ENCODE peak calls at places on chromosomes 1 and 21, in ten cellular contexts. K is breast epithelium; S is gastrocnemius medialis; O is fibroblast of lung; L is A549; Z is CD8-positive, alpha-beta T cell; M is HAP-1; J is esophagus squamous epithelium; G is uterus; F is IMR-90. V is an unnamed sample. For H3K4me1, the result is how much of the 10 kb centered on the place peaks cover.

GRCh38 chr1:107896946-107897345 is 68.0 kb downstream of the VAV3 start:
- DNase-seq in K (no peak), S (no peak), O (no peak), L (no peak), Z (no peak), M (no peak), J (no peak), G (no peak), F (no peak), V (no peak)

GRCh38 chr1:58824753-58825389 is 41.0 kb upstream of the JUN start:
- DNase-seq in K (no peak), S (no peak), O (no peak), L (no peak), Z (no peak), M (no peak), J (no peak), G (peak), F (no peak), V (no peak)

GRCh38 chr1:64059556-64059955 is 143.9 kb upstream of the UBE2U start:
- DNase-seq in K (no peak), S (no peak), O (no peak), L (no peak), Z (no peak), M (no peak), J (no peak), G (no peak), F (no peak), V (no peak)

GRCh38 chr1:152811050-152811449 is 721 bp upstream of the LCE1B start:
- DNase-seq in K (no peak), S (no peak), O (no peak), L (no peak), Z (no peak), M (no peak), J (no peak), G (no peak), F (no peak), V (no peak)

GRCh38 chr1:159869173-159869572 is 6.7 kb upstream of the VSIG8 start:
- DNase-seq in K (no peak), S (no peak), O (peak), L (no peak), Z (no peak), M (no peak), J (no peak), G (no peak), F (peak), V (no peak)

GRCh38 chr1:203612932-203613682 is 13.5 kb upstream of the ATP2B4 start:
- DNase-seq in K (no peak), S (no peak), O (no peak), L (no peak), Z (no peak), M (no peak), J (no peak), G (no peak), F (peak), V (no peak)

GRCh38 chr1:43367026-43367903 is 546 bp downstream of the ELOVL1 start:
- DNase-seq in K (no peak), S (no peak), O (no peak), L (peak), Z (peak), M (peak), J (no peak), G (no peak), F (no peak), V (no peak)

GRCh38 chr1:198893763-198894444 is 255.1 kb downstream of the PTPRC start:
- DNase-seq in K (no peak), S (no peak), O (no peak), L (no peak), Z (no peak), M (no peak), J (no peak), G (no peak), F (no peak), V (no peak)

GRCh38 chr21:40052276-40052675 is 185.0 kb downstream of the PCP4 start:
- DNase-seq in K (no peak), S (no peak), O (no peak), L (no peak), Z (no peak), M (no peak), J (no peak), G (no peak), F (no peak), V (no peak)

GRCh38 chr1:12437629-12438028 is 180.4 kb downstream of the DHRS3 start:
- DNase-seq in K (no peak), S (no peak), O (no peak), L (no peak), Z (no peak), M (no peak), J (no peak), G (no peak), F (no peak), V (no peak)

GRCh38 chr1:31811605-31812004 is 4.2 kb downstream of the SPOCD1 start:
- DNase-seq in K (no peak), S (no peak), O (peak), L (no peak), Z (no peak), M (peak), J (no peak), G (no peak), F (peak), V (no peak)

GRCh38 chr1:156747737-156748669 is 3.5 kb downstream of the HDGF start:
- DNase-seq in K (no peak), S (peak), O (no peak), L (no peak), Z (no peak), M (no peak), J (no peak), G (no peak), F (no peak), V (no peak)

GRCh38 chr1:156746716-156747631 is 4.5 kb downstream of the HDGF start:
- DNase-seq in K (peak), S (peak), O (peak), L (peak), Z (peak), M (peak), J (no peak), G (peak), F (peak), V (peak)

GRCh38 chr1:156744786-156745419 is 4.0 kb upstream of the MRPL24 start:
- DNase-seq in K (no peak), S (no peak), O (no peak), L (no peak), Z (no peak), M (no peak), J (no peak), G (no peak), F (no peak), V (no peak)

GRCh38 chr1:156744344-156744743 is 3.5 kb upstream of the MRPL24 start:
- DNase-seq in K (no peak), S (no peak), O (no peak), L (no peak), Z (no peak), M (no peak), J (no peak), G (no peak), F (no peak), V (no peak)

DNA sequence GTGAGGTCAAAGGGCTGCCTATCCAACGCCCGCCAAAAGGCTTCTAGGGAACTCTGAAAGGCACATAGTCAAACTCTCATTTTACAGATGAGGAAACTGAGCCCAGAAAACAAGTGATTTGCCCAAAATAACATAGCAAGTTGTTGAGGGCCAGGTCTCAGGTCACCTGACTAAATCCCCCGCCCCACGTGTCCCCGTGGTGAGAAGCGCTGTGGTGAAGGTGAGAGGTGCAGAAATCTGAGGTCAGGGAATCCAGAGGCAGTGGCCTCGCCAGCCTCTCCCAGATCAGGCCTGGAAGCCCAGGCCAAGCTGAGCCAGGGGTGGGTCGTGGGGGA is 5.1 kb downstream of the HDGF start:
- DNase-seq in K (no peak), S (no peak), O (no peak), L (no peak), Z (no peak), M (no peak), J (no peak), G (no peak), F (no peak), V (no peak)
- H3K4me1 ChIP-seq in K (under half), S (half or more), O (under half), L (half or more), Z (half or more), M (under half), J (half or more), G (under half), F (under half), V (under half)

GRCh38 chr21:46289655-46290178 is 3.6 kb downstream of the YBEY start:
- DNase-seq in K (no peak), S (no peak), O (no peak), L (no peak), Z (no peak), M (no peak), J (no peak), G (no peak), F (no peak), V (no peak)

GRCh38 chr21:46285761-46286667 is at the start of gene YBEY:
- DNase-seq in K (peak), S (peak), O (peak), L (peak), Z (peak), M (peak), J (peak), G (peak), F (peak), V (peak)

GRCh38 chr21:46285206-46285661 is at the start of gene MCM3AP:
- DNase-seq in K (no peak), S (no peak), O (no peak), L (no peak), Z (no peak), M (no peak), J (no peak), G (no peak), F (no peak), V (no peak)

GRCh38 chr21:46286668-46286982 is 483 bp downstream of the YBEY start:
- DNase-seq in K (no peak), S (no peak), O (no peak), L (no peak), Z (no peak), M (no peak), J (no peak), G (no peak), F (no peak), V (no peak)

GRCh38 chr21:46287541-46287940 is 1.4 kb downstream of the YBEY start:
- DNase-seq in K (no peak), S (no peak), O (no peak), L (no peak), Z (no peak), M (no peak), J (no peak), G (no peak), F (no peak), V (no peak)
- H3K4me3 ChIP-seq in K (no peak), S (peak), O (peak), L (no peak), Z (no peak), M (peak), J (no peak), G (no peak), F (no peak), V (no peak)

GRCh38 chr1:9374748-9375345 is 82.2 kb downstream of the SPSB1 start:
- DNase-seq in K (no peak), S (no peak), O (no peak), L (no peak), Z (no peak), M (no peak), J (no peak), G (no peak), F (no peak), V (no peak)
- H3K4me1 ChIP-seq in K (under half), S (under half), O (under half), L (under half), Z (under half), M (under half), J (half or more), G (under half), F (under half), V (half or more)

DNA sequence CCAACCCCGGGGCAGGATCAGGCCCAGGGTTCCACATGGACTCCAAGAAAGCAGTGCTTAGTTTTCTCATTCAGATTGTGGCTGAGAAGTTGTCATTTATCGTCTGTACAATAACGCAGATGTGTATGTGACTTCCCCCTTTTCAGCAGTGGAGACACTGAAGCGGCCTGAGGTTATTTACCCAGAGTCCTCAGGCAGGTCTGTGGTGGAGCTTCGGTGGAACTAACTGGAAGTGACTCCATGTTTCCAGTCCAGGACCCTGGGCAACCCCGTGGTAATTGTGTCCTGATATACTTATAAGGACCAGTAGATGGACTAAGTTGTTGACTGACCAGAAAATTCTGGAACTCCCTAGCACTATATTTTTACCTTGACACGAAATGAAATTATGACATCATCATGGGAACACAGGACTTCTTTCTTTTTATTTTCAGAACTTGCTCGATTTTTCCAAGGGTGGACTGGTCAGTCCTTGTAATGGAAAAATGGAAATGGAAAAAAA is 1.0 kb upstream of the IER5 start:
- DNase-seq in K (no peak), S (no peak), O (no peak), L (no peak), Z (no peak), M (no peak), J (no peak), G (no peak), F (no peak), V (no peak)
- H3K4me3 ChIP-seq in K (no peak), S (peak), O (peak), L (peak), Z (no peak), M (no peak), J (no peak), G (no peak), F (no peak), V (no peak)

GRCh38 chr1:113103977-113104376 is 31.0 kb downstream of the LRIG2 start:
- DNase-seq in K (no peak), S (no peak), O (no peak), L (no peak), Z (no peak), M (no peak), J (no peak), G (no peak), F (no peak), V (no peak)

GRCh38 chr1:113106910-113107309 is 33.9 kb downstream of the LRIG2 start:
- DNase-seq in K (no peak), S (no peak), O (no peak), L (no peak), Z (no peak), M (no peak), J (no peak), G (no peak), F (no peak), V (no peak)

GRCh38 chr1:113101588-113101987 is 28.6 kb downstream of the LRIG2 start:
- DNase-seq in K (no peak), S (no peak), O (no peak), L (no peak), Z (no peak), M (no peak), J (no peak), G (no peak), F (peak), V (no peak)

GRCh38 chr1:113103048-113103447 is 30.1 kb downstream of the LRIG2 start:
- DNase-seq in K (no peak), S (no peak), O (no peak), L (no peak), Z (no peak), M (no peak), J (no peak), G (no peak), F (no peak), V (no peak)
- H3K4me1 ChIP-seq in K (under half), S (under half), O (under half), L (under half), Z (under half), M (under half), J (under half), G (under half), F (under half), V (under half)

GRCh38 chr1:186960866-186961265 is 132.1 kb downstream of the PLA2G4A start:
- DNase-seq in K (no peak), S (no peak), O (peak), L (no peak), Z (no peak), M (no peak), J (no peak), G (no peak), F (peak), V (no peak)
- H3K4me3 ChIP-seq in K (no peak), S (no peak), O (no peak), L (no peak), Z (no peak), M (no peak), J (no peak), G (no peak), F (no peak), V (no peak)

DNA sequence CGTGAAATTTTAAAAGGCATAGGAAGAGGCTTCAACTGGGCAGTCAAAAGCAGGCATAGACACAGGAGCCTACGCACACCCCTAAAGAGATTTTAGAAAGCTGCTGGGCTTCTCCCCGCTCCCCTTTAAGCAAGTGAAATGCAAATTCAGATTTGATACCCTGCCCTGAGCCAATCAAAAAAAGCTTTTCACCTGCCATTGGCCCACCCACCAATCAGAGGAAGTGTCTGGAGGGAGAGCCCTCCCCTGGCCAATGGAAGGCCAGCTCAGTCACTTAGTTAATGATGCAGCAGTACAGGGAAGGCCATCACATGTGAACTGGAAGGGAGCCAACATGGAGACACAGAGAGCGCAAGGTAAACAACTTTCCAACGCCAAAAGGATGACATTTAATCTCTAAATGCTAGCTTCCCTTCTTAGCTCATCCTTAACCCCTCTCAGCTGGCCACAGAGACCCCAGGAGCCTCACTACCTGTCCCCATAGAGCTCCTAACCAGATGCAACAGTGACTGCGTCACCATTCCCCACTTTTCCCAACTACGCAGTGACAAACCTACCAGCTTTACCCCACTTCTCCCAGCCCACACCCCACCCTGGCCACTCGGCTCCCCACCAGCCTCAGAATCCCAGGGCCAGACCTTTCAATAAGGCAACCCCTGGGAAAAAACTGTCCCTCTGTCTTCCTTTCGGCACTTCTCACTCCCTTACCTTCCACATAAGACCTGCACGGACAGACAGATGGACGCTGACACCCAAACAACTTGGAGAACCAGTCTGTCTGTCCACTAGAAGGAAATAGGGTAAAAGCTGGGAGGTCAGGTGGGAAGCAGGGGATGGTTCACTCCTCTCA is 71.0 kb downstream of the CD46 start:
- DNase-seq in K (peak), S (peak), O (peak), L (peak), Z (peak), M (no peak), J (peak), G (peak), F (peak), V (peak)
- H3K4me1 ChIP-seq in K (under half), S (half or more), O (under half), L (half or more), Z (half or more), M (under half), J (half or more), G (under half), F (under half), V (half or more)

V was measured in right atrium auricular region.